ENCODE peak calls at places on chromosomes 11 and 22, in nine cellular contexts. D is suprapubic skin, F is H1, Y is heart left ventricle, L is HCT116, K is stomach, P is body of pancreas, V is esophagus squamous epithelium, Z is sigmoid colon. S is an unnamed sample.

GRCh38 chr11:34209809-34210208 is 104.4 kb downstream of the NAT10 start:
- DNase-seq in D (no peak), F (no peak), Y (no peak), L (no peak), K (no peak), P (no peak), V (no peak), Z (no peak), S (no peak)

GRCh38 chr22:31950226-31950625 is 5.9 kb downstream of the YWHAH start:
- DNase-seq in D (no peak), F (no peak), Y (no peak), L (no peak), K (no peak), P (no peak), V (no peak), Z (no peak), S (no peak)

GRCh38 chr11:134624166-134624920 is 212.3 kb upstream of the B3GAT1 start:
- DNase-seq in D (no peak), F (no peak), Y (no peak), L (no peak), K (no peak), P (no peak), V (no peak), Z (no peak), S (no peak)

GRCh38 chr11:94933225-94934130 is 39.9 kb downstream of the CWC15 start:
- DNase-seq in D (no peak), F (no peak), Y (peak), L (no peak), K (no peak), P (no peak), V (no peak), Z (peak), S (peak)

GRCh38 chr11:72349616-72350218 is 84.6 kb downstream of the CLPB start:
- DNase-seq in D (no peak), F (no peak), Y (peak), L (no peak), K (no peak), P (no peak), V (no peak), Z (peak), S (no peak)

GRCh38 chr11:117873828-117874125 is 2.7 kb downstream of the FXYD6 start:
- DNase-seq in D (no peak), F (no peak), Y (no peak), L (no peak), K (no peak), P (no peak), V (no peak), Z (no peak), S (no peak)

GRCh38 chr11:60657880-60658279 is 41.5 kb upstream of the MS4A8 start:
- DNase-seq in D (no peak), F (no peak), Y (no peak), L (no peak), K (peak), P (peak), V (no peak), Z (no peak), S (no peak)

GRCh38 chr11:27972432-27973170 is 135.4 kb downstream of the KIF18A start:
- DNase-seq in D (no peak), F (no peak), Y (no peak), L (no peak), K (no peak), P (no peak), V (no peak), Z (no peak), S (peak)

GRCh38 chr11:102891736-102892135 is 17.0 kb upstream of the MMP12 start:
- DNase-seq in D (no peak), F (no peak), Y (no peak), L (no peak), K (no peak), P (no peak), V (no peak), Z (no peak), S (no peak)

GRCh38 chr22:19688301-19689290 is 25.7 kb upstream of the SEPTIN5 start:
- DNase-seq in D (peak), F (no peak), Y (no peak), L (no peak), K (no peak), P (no peak), V (no peak), Z (no peak), S (no peak)

GRCh38 chr11:1458340-1459218 is 28.0 kb downstream of the MOB2 start:
- DNase-seq in D (no peak), F (peak), Y (no peak), L (no peak), K (peak), P (peak), V (no peak), Z (peak), S (no peak)

GRCh38 chr22:33811686-33812085 is 108.6 kb downstream of the LARGE1 start:
- DNase-seq in D (peak), F (no peak), Y (no peak), L (no peak), K (no peak), P (peak), V (no peak), Z (peak), S (no peak)

GRCh38 chr22:27988704-27989103 is 69.6 kb upstream of the PITPNB start:
- DNase-seq in D (peak), F (no peak), Y (no peak), L (no peak), K (peak), P (no peak), V (no peak), Z (no peak), S (no peak)

GRCh38 chr11:2702771-2703486 is 3.1 kb upstream of the KCNQ1OT1 start:
- DNase-seq in D (peak), F (no peak), Y (peak), L (no peak), K (no peak), P (no peak), V (no peak), Z (peak), S (no peak)

GRCh38 chr11:64186205-64187165 is 514 bp downstream of the STIP1 start:
- DNase-seq in D (no peak), F (no peak), Y (peak), L (no peak), K (no peak), P (peak), V (no peak), Z (peak), S (no peak)

GRCh38 chr11:78203184-78203583 is 14.5 kb downstream of the USP35 start:
- DNase-seq in D (no peak), F (no peak), Y (no peak), L (no peak), K (no peak), P (peak), V (no peak), Z (peak), S (no peak)

GRCh38 chr11:120383518-120384155 is 47.4 kb downstream of the ARHGEF12 start:
- DNase-seq in D (no peak), F (no peak), Y (no peak), L (no peak), K (no peak), P (no peak), V (no peak), Z (no peak), S (no peak)

GRCh38 chr22:22431271-22432220 is 77.0 kb downstream of the ZNF280B start:
- DNase-seq in D (no peak), F (no peak), Y (peak), L (peak), K (peak), P (peak), V (no peak), Z (peak), S (peak)

GRCh38 chr11:78370406-78371172 is 47.0 kb downstream of the GAB2 start:
- DNase-seq in D (no peak), F (no peak), Y (no peak), L (no peak), K (no peak), P (no peak), V (no peak), Z (no peak), S (peak)

GRCh38 chr11:69437876-69438205 is 43.6 kb upstream of the LINC01488 start:
- DNase-seq in D (no peak), F (no peak), Y (no peak), L (no peak), K (no peak), P (no peak), V (no peak), Z (no peak), S (no peak)

GRCh38 chr11:44315947-44316387 is 6.0 kb upstream of the ALX4 start:
- DNase-seq in D (no peak), F (no peak), Y (no peak), L (no peak), K (no peak), P (no peak), V (no peak), Z (no peak), S (no peak)

GRCh38 chr11:20201231-20201630 is 41.0 kb upstream of the DBX1 start:
- DNase-seq in D (no peak), F (no peak), Y (no peak), L (no peak), K (no peak), P (no peak), V (no peak), Z (no peak), S (no peak)

GRCh38 chr11:117145393-117145761 is 1.3 kb downstream of the PAFAH1B2 start:
- DNase-seq in D (no peak), F (no peak), Y (no peak), L (no peak), K (no peak), P (no peak), V (no peak), Z (no peak), S (peak)

DNA sequence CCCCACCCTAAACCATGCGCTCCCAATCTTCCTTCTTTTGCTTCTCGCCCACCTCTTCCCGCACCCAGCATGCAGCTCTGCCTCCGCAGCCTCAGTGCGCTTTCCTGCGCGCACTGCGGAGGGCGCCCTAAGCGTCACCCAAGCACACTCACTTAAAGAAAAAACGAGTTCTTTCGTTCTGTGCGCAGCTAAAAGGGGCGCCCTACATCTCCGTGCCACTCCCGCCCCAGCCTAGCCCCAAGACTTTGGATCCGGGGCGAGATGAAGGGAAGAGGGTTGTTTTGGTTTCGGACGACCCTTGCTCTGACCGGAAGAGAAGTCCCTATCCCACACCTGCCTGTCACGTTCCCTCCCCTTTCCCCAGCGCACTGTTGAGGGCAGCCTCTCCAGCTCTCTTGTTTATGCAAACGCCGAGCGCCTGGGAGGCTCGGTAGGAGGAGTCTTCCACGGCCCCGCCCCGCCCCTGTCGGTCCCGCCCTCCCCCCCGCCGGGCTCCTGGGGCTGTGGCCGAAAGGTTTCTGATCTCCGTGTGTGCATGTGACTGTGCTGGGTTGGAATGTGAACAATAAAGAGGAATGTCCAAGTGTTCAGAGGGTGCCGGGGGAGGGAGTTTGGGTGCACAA is 5.3 kb downstream of the VSIG2 start:
- DNase-seq in D (peak), F (peak), Y (peak), L (peak), K (peak), P (peak), V (peak), Z (no peak), S (peak)
- TF ChIP-seq POLR2A in D (no peak), F (no peak), Y (no peak), L (no peak), K (no peak), P (peak), V (no peak), Z (peak), S (no peak)

GRCh38 chr11:128262463-128263345 is 324.7 kb downstream of the ETS1 start:
- DNase-seq in D (no peak), F (no peak), Y (no peak), L (no peak), K (no peak), P (no peak), V (no peak), Z (no peak), S (no peak)

GRCh38 chr11:128261011-128261421 is 326.3 kb downstream of the ETS1 start:
- DNase-seq in D (no peak), F (no peak), Y (no peak), L (no peak), K (no peak), P (no peak), V (no peak), Z (no peak), S (no peak)

GRCh38 chr11:128260398-128260797 is 327.0 kb downstream of the ETS1 start:
- DNase-seq in D (no peak), F (no peak), Y (no peak), L (no peak), K (no peak), P (no peak), V (no peak), Z (no peak), S (no peak)

GRCh38 chr11:128259816-128260215 is 327.5 kb downstream of the ETS1 start:
- DNase-seq in D (no peak), F (no peak), Y (no peak), L (no peak), K (no peak), P (no peak), V (no peak), Z (no peak), S (no peak)
- TF ChIP-seq POLR2A in D (no peak), F (no peak), Y (no peak), L (no peak), K (no peak), P (no peak), V (no peak), Z (no peak), S (no peak)

GRCh38 chr11:68146704-68147474 is 25.7 kb upstream of the CHKA start:
- DNase-seq in D (peak), F (no peak), Y (no peak), L (no peak), K (peak), P (peak), V (no peak), Z (no peak), S (peak)
- TF ChIP-seq POLR2A in D (no peak), F (no peak), Y (no peak), L (no peak), K (no peak), P (peak), V (no peak), Z (peak), S (no peak)

GRCh38 chr11:235998-236773 is at the start of gene SIRT3:
- DNase-seq in D (peak), F (peak), Y (peak), L (peak), K (peak), P (peak), V (peak), Z (peak), S (peak)
- TF ChIP-seq POLR2A in D (no peak), F (peak), Y (no peak), L (peak), K (no peak), P (peak), V (no peak), Z (no peak), S (peak)

GRCh38 chr11:74749127-74749964 is 697 bp downstream of the RNF169 start:
- DNase-seq in D (no peak), F (no peak), Y (peak), L (peak), K (peak), P (peak), V (no peak), Z (no peak), S (peak)
- TF ChIP-seq POLR2A in D (no peak), F (no peak), Y (no peak), L (peak), K (no peak), P (no peak), V (no peak), Z (no peak), S (peak)

DNA sequence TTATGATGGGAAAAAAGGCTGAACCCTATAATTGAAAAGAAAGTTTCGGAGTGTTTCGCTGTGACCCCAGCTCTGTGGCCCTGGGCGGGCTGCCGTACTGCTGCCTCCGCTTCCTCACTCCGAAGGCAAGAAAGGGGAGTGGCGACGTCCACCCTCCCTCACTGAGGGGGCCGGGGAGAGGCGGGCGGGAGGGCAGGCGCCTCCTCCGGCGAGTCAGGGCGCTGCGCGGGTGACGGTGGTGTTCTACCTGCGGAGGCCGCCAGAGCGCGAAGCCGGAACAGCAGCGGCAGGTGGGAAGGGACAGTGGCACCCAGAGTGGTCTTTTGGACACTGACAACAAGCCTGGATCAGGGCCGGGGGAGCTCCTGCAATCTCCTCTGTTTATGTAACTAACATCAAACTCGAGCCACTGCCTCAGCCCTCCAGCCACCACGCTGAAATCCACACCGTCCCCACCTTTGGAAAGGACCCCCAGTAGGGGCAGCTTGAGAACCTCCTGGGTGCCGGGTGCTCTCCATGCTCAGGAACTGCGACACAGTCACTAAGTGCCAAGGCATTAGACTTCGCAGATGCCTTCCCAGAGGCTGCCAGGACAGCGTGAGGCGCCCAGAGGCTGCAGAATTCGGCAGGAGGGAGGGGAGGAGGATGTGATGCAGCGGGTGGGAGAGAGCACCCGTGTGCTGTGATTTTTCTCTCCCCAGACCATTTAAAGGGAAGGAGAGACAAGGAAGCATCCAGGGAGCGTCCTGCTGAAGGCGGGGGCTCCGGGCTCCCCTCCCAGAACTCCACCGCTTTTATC is 25.5 kb downstream of the BID start:
- DNase-seq in D (no peak), F (peak), Y (no peak), L (no peak), K (no peak), P (no peak), V (no peak), Z (no peak), S (no peak)
- TF ChIP-seq POLR2A in D (no peak), F (no peak), Y (no peak), L (no peak), K (no peak), P (no peak), V (no peak), Z (no peak), S (no peak)

DNA sequence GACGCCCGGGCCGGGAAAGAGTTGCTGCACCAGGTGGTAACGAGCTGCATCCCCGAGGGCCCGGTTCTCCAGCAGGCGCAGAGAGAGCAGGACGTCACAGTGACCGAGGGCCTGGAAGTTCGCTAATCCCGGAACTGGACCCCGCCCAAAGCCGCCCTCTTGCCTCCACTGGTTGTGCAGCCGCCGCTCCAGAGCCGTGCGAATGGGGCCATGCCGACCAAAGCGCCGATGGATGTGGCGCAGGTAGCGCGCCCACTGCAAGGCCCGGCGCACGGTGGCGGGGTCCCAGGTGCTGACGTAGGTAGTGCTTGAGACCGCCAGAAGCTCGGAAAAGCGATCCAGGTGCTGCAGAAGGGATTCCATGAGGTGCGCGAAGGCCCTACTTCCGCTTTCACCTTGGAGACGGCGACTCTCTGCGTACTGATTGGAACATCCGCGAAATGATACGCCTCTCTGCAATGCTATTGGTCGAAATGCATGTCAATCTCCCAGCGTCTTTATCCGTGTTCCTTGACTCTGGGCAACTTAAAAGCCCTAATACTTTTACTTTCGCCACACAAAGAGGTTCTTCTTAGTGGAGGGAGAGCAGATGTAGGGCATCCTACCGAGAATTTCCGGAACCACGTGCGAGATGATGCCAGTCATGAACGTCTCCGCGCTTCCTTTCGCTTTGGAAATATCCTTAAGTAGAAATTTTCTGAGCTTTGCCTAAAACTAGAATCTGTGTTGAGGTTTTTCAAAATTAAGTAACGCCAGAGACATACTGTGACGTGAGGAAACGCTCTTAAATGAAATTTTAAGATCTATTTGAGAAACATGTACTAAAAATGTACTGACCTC is at the start of gene FANCF:
- DNase-seq in D (peak), F (peak), Y (peak), L (peak), K (peak), P (peak), V (peak), Z (peak), S (peak)
- TF ChIP-seq POLR2A in D (no peak), F (peak), Y (no peak), L (no peak), K (no peak), P (peak), V (no peak), Z (no peak), S (peak)

DNA sequence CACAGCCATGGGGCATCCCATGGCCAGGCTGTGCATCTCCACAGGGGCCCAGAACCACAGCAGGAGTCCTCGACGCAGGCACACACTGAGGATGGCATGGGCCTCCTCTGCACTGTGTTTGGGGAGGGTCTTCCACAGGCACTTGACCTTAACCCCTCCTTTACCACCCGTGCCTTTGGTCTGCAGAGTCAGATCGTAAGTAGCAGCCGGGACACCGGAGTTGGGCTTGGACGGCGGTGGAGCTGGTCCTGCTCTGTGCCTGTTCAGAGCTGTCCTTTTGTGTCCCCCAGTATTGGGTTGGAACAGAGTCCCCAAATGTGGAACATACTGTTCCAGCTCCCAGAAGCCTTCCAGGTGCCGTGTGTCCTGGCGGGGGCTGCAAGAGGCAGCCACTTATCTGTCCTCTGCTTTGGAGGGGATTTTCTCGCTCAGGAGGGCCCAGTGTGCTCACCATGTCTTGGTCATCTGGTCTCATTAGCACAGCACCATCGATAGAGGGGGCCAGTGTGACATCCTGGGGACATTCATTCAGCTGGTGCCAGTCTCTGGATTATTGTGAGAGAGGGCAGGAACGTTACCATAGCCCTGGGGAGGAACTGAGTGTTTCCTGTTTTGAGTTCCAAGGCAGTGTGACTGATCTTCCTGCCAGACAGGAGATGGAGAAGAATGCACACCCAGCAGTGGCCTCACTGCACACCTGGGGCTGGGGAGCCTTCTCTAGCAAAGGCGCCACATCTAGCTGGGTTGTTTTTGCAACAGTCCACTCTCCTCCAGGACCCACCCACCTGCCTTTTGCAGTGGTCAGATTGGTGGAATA is 12.4 kb downstream of the CRELD2 start:
- DNase-seq in D (no peak), F (no peak), Y (no peak), L (peak), K (peak), P (peak), V (no peak), Z (no peak), S (no peak)
- TF ChIP-seq POLR2A in D (no peak), F (no peak), Y (no peak), L (no peak), K (no peak), P (no peak), V (no peak), Z (no peak), S (no peak)

GRCh38 chr11:65493367-65494176 is 5.3 kb upstream of the MALAT1 start:
- DNase-seq in D (peak), F (no peak), Y (no peak), L (peak), K (peak), P (peak), V (no peak), Z (peak), S (no peak)
- TF ChIP-seq POLR2A in D (peak), F (no peak), Y (no peak), L (no peak), K (no peak), P (no peak), V (no peak), Z (no peak), S (peak)

S was measured in H54.